ENCODE peak calls at places on chromosomes 3 and 15, in seven cellular contexts. S is HepG2, I is WTC11, V is HEK293T, G is K562, H is GM12878, D is H1. O is an unnamed sample.

GRCh38 chr15:98812711-98813441 is 164.5 kb downstream of the IGF1R start:
- DNase-seq in S (peak), I (peak), V (no peak), G (peak), H (no peak), D (no peak), O (no peak)

GRCh38 chr15:72923304-72923703 is 129.0 kb upstream of the NEO1 start:
- DNase-seq in S (no peak), I (peak), V (no peak), G (no peak), H (no peak), D (no peak), O (peak)

GRCh38 chr15:75114327-75114726 is 87.4 kb upstream of the C15orf39 start:
- DNase-seq in S (no peak), I (no peak), V (no peak), G (no peak), H (no peak), D (no peak), O (no peak)

GRCh38 chr15:33679065-33679464 is 289.2 kb upstream of the CHRM5 start:
- DNase-seq in S (no peak), I (no peak), V (no peak), G (no peak), H (no peak), D (no peak), O (no peak)

GRCh38 chr15:45715528-45715927 is 80.7 kb downstream of the SQOR start:
- DNase-seq in S (no peak), I (no peak), V (no peak), G (no peak), H (no peak), D (no peak), O (no peak)

GRCh38 chr15:28919201-28919627 is 33.4 kb downstream of the APBA2 start:
- DNase-seq in S (no peak), I (peak), V (no peak), G (no peak), H (no peak), D (no peak), O (no peak)

GRCh38 chr3:69182588-69183299 is 60.3 kb upstream of the LMOD3 start:
- DNase-seq in S (no peak), I (no peak), V (no peak), G (no peak), H (no peak), D (no peak), O (no peak)

GRCh38 chr3:146382386-146382785 is 87.0 kb downstream of the PLSCR2 start:
- DNase-seq in S (peak), I (peak), V (peak), G (no peak), H (no peak), D (no peak), O (peak)

GRCh38 chr15:93121994-93122910 is 33.2 kb upstream of the RGMA start:
- DNase-seq in S (no peak), I (no peak), V (no peak), G (no peak), H (no peak), D (no peak), O (no peak)

GRCh38 chr3:45665101-45665572 is 24.1 kb upstream of the SACM1L start:
- DNase-seq in S (peak), I (peak), V (peak), G (peak), H (peak), D (no peak), O (peak)

GRCh38 chr15:82646250-82647044 is 716 bp downstream of the CPEB1 start:
- DNase-seq in S (no peak), I (peak), V (no peak), G (peak), H (no peak), D (no peak), O (no peak)

GRCh38 chr15:43932907-43933306 is 106.1 kb downstream of the WDR76 start:
- DNase-seq in S (no peak), I (no peak), V (no peak), G (no peak), H (no peak), D (no peak), O (no peak)

GRCh38 chr3:194852836-194853508 is 167.3 kb downstream of the FAM43A start:
- DNase-seq in S (no peak), I (no peak), V (no peak), G (no peak), H (no peak), D (no peak), O (no peak)

GRCh38 chr15:68259883-68260282 is 17.7 kb upstream of the FEM1B start:
- DNase-seq in S (no peak), I (no peak), V (no peak), G (no peak), H (no peak), D (no peak), O (no peak)

GRCh38 chr15:84671211-84671610 is 13.2 kb upstream of the NMB start:
- DNase-seq in S (no peak), I (no peak), V (no peak), G (no peak), H (no peak), D (no peak), O (no peak)

GRCh38 chr3:140588558-140588957 is 89.3 kb upstream of the TRIM42 start:
- DNase-seq in S (no peak), I (no peak), V (no peak), G (no peak), H (no peak), D (peak), O (no peak)

GRCh38 chr3:189369636-189370035 is 197.9 kb downstream of the TPRG1 start:
- DNase-seq in S (no peak), I (no peak), V (no peak), G (no peak), H (no peak), D (no peak), O (no peak)

GRCh38 chr3:66036586-66037061 is 2.1 kb downstream of the MAGI1 start:
- DNase-seq in S (no peak), I (peak), V (no peak), G (no peak), H (no peak), D (no peak), O (no peak)

GRCh38 chr3:172057059-172057458 is 17.7 kb downstream of the FNDC3B start:
- DNase-seq in S (no peak), I (no peak), V (no peak), G (no peak), H (no peak), D (no peak), O (no peak)

GRCh38 chr15:93158104-93158503 is 69.1 kb upstream of the RGMA start:
- DNase-seq in S (no peak), I (no peak), V (no peak), G (no peak), H (no peak), D (no peak), O (no peak)

GRCh38 chr3:34364345-34364744 is 565.9 kb downstream of the PDCD6IP start:
- DNase-seq in S (no peak), I (no peak), V (no peak), G (no peak), H (peak), D (no peak), O (no peak)

GRCh38 chr15:88880944-88881740 is 14.2 kb downstream of the HAPLN3 start:
- DNase-seq in S (no peak), I (no peak), V (no peak), G (no peak), H (no peak), D (no peak), O (no peak)

GRCh38 chr3:65233561-65233960 is 545.8 kb upstream of the ADAMTS9 start:
- DNase-seq in S (no peak), I (no peak), V (no peak), G (no peak), H (no peak), D (no peak), O (no peak)

GRCh38 chr3:133269393-133269792 is 130.5 kb upstream of the BFSP2 start:
- DNase-seq in S (no peak), I (no peak), V (no peak), G (no peak), H (no peak), D (no peak), O (no peak)

GRCh38 chr3:31132132-31132769 is 237.8 kb upstream of the GADL1 start:
- DNase-seq in S (peak), I (no peak), V (peak), G (peak), H (peak), D (no peak), O (peak)

GRCh38 chr15:63487076-63487757 is 17.2 kb upstream of the USP3 start:
- DNase-seq in S (peak), I (peak), V (peak), G (peak), H (no peak), D (peak), O (peak)

GRCh38 chr3:49081429-49081828 is 12.4 kb downstream of the QRICH1 start:
- DNase-seq in S (no peak), I (no peak), V (no peak), G (no peak), H (no peak), D (no peak), O (no peak)

GRCh38 chr3:162780313-162780712 is 1283.7 kb downstream of the OTOL1 start:
- DNase-seq in S (no peak), I (no peak), V (no peak), G (no peak), H (no peak), D (no peak), O (no peak)

GRCh38 chr3:46692566-46692983 is 904 bp downstream of the ALS2CL start:
- DNase-seq in S (no peak), I (peak), V (no peak), G (no peak), H (no peak), D (no peak), O (peak)

GRCh38 chr3:16433701-16434151 is 79.8 kb downstream of the RFTN1 start:
- DNase-seq in S (no peak), I (no peak), V (no peak), G (no peak), H (peak), D (no peak), O (no peak)

GRCh38 chr3:45597166-45597565 is 2.6 kb downstream of the LIMD1 start:
- DNase-seq in S (no peak), I (no peak), V (no peak), G (no peak), H (no peak), D (no peak), O (no peak)

GRCh38 chr15:89317188-89317720 is 17.4 kb downstream of the POLG start:
- DNase-seq in S (no peak), I (no peak), V (no peak), G (no peak), H (no peak), D (no peak), O (no peak)

GRCh38 chr3:156575661-156576450 is 20.9 kb upstream of the SSR3 start:
- DNase-seq in S (no peak), I (no peak), V (no peak), G (no peak), H (no peak), D (no peak), O (no peak)

GRCh38 chr3:122112754-122113153 is 57.6 kb downstream of the CD86 start:
- DNase-seq in S (no peak), I (no peak), V (no peak), G (no peak), H (no peak), D (no peak), O (no peak)

GRCh38 chr3:11899826-11900225 is 53.1 kb upstream of the TAMM41 start:
- DNase-seq in S (no peak), I (no peak), V (no peak), G (no peak), H (no peak), D (no peak), O (no peak)

GRCh38 chr15:33908396-33908795 is 59.9 kb upstream of the CHRM5 start:
- DNase-seq in S (no peak), I (no peak), V (no peak), G (no peak), H (no peak), D (no peak), O (no peak)

GRCh38 chr15:50881121-50882048 is 27.1 kb upstream of the AP4E1 start:
- DNase-seq in S (peak), I (no peak), V (no peak), G (no peak), H (peak), D (no peak), O (no peak)

GRCh38 chr3:175585898-175586297 is 726.8 kb downstream of the NAALADL2 start:
- DNase-seq in S (no peak), I (no peak), V (no peak), G (no peak), H (no peak), D (no peak), O (peak)
- TF ChIP-seq SP1 in S (no peak), I (no peak), V (no peak), G (no peak), H (no peak), D (no peak), O (peak)

GRCh38 chr3:170502297-170502696 is 83.6 kb downstream of the SLC7A14 start:
- DNase-seq in S (no peak), I (no peak), V (no peak), G (no peak), H (no peak), D (no peak), O (no peak)
- TF ChIP-seq SP1 in S (no peak), I (no peak), V (no peak), G (no peak), H (no peak), D (no peak), O (no peak)

GRCh38 chr15:36106640-36107335 is 472.6 kb upstream of the CDIN1 start:
- DNase-seq in S (no peak), I (no peak), V (no peak), G (no peak), H (no peak), D (no peak), O (no peak)

GRCh38 chr15:36109943-36110658 is 469.3 kb upstream of the CDIN1 start:
- DNase-seq in S (no peak), I (no peak), V (no peak), G (no peak), H (no peak), D (no peak), O (no peak)

GRCh38 chr15:36108539-36108938 is 470.9 kb upstream of the CDIN1 start:
- DNase-seq in S (no peak), I (no peak), V (no peak), G (no peak), H (no peak), D (no peak), O (no peak)

GRCh38 chr15:36110659-36110993 is 468.8 kb upstream of the CDIN1 start:
- DNase-seq in S (no peak), I (no peak), V (no peak), G (no peak), H (no peak), D (no peak), O (no peak)
- TF ChIP-seq SP1 in S (no peak), I (no peak), V (no peak), G (no peak), H (no peak), D (no peak), O (no peak)

GRCh38 chr3:14482271-14482721 is 57.8 kb downstream of the GRIP2 start:
- DNase-seq in S (no peak), I (no peak), V (no peak), G (no peak), H (no peak), D (no peak), O (no peak)
- TF ChIP-seq SP1 in S (no peak), I (no peak), V (no peak), G (no peak), H (no peak), D (no peak), O (no peak)

GRCh38 chr3:165642761-165643432 is 194.3 kb downstream of the BCHE start:
- DNase-seq in S (no peak), I (no peak), V (no peak), G (no peak), H (no peak), D (no peak), O (peak)
- TF ChIP-seq SP1 in S (no peak), I (no peak), V (no peak), G (no peak), H (no peak), D (no peak), O (peak)

GRCh38 chr3:24288538-24289236 is 206.0 kb downstream of the THRB start:
- DNase-seq in S (no peak), I (no peak), V (no peak), G (no peak), H (no peak), D (no peak), O (no peak)
- TF ChIP-seq SP1 in S (no peak), I (no peak), V (no peak), G (no peak), H (no peak), D (no peak), O (no peak)

GRCh38 chr3:64047214-64047613 is 23.9 kb upstream of the PSMD6 start:
- DNase-seq in S (no peak), I (no peak), V (no peak), G (no peak), H (no peak), D (no peak), O (no peak)
- TF ChIP-seq SP1 in S (no peak), I (no peak), V (no peak), G (no peak), H (no peak), D (no peak), O (no peak)